ENCODE peak calls at places on chromosome 11, in five cellular contexts. P is psoas muscle; K is coronary artery; F is activated CD8-positive, alpha-beta memory T cell treated with anti-CD3 and anti-CD28 coated beads for 1 hour; G is MM.1S. B is an unnamed sample.

GRCh38 chr11:1077417-1078119 is 2.9 kb downstream of the MUC2 start:
- DNase-seq in P (peak; percentile 30), K (no peak), F (no peak), G (no peak), B (peak; percentile 9)

GRCh38 chr11:18332302-18332701 is 9.9 kb downstream of the GTF2H1 start:
- DNase-seq in P (no peak), K (no peak), F (no peak), G (peak; percentile 65), B (no peak)

GRCh38 chr11:121611242-121611641 is 158.5 kb upstream of the SORL1-AS1 start:
- DNase-seq in P (no peak), K (no peak), F (no peak), G (no peak), B (no peak)

GRCh38 chr11:14317659-14318325 is 41.2 kb downstream of the RRAS2 start:
- DNase-seq in P (no peak), K (no peak), F (no peak), G (no peak), B (no peak)

GRCh38 chr11:44955019-44955738 is 4.5 kb upstream of the TP53I11 start:
- DNase-seq in P (peak; percentile 77), K (no peak), F (no peak), G (no peak), B (peak; percentile 89)

GRCh38 chr11:15864021-15864805 is 492.1 kb downstream of the SOX6 start:
- DNase-seq in P (no peak), K (peak; percentile 56), F (no peak), G (no peak), B (no peak)

GRCh38 chr11:69804769-69805508 is 14.3 kb downstream of the FGF3 start:
- DNase-seq in P (no peak), K (no peak), F (no peak), G (no peak), B (no peak)

GRCh38 chr11:115963170-115963569 is 459.0 kb upstream of the CADM1 start:
- DNase-seq in P (no peak), K (no peak), F (no peak), G (no peak), B (no peak)

GRCh38 chr11:34052608-34053160 is 1.2 kb downstream of the CAPRIN1 start:
- DNase-seq in P (peak; percentile 64), K (no peak), F (no peak), G (peak; percentile 16), B (no peak)

GRCh38 chr11:94909371-94909820 is 64.0 kb downstream of the CWC15 start:
- DNase-seq in P (no peak), K (no peak), F (no peak), G (no peak), B (no peak)

GRCh38 chr11:85950317-85951048 is 95.3 kb downstream of the CCDC83 start:
- DNase-seq in P (no peak), K (no peak), F (no peak), G (no peak), B (no peak)

GRCh38 chr11:73151371-73151870 is 9.3 kb upstream of the FCHSD2 start:
- DNase-seq in P (no peak), K (no peak), F (no peak), G (no peak), B (no peak)

GRCh38 chr11:44711113-44711512 is 15.6 kb upstream of the TSPAN18 start:
- DNase-seq in P (no peak), K (no peak), F (no peak), G (no peak), B (no peak)

GRCh38 chr11:12704049-12704448 is 29.8 kb downstream of the TEAD1 start:
- DNase-seq in P (no peak), K (no peak), F (no peak), G (no peak), B (no peak)

GRCh38 chr11:95790933-95791247 is 592 bp downstream of the CEP57 start:
- DNase-seq in P (no peak), K (peak; percentile 85), F (no peak), G (peak; percentile 81), B (peak; percentile 79)

GRCh38 chr11:130202009-130202817 is 42.6 kb downstream of the ST14 start:
- DNase-seq in P (no peak), K (no peak), F (no peak), G (no peak), B (no peak)

GRCh38 chr11:72643547-72643946 is 30.7 kb downstream of the PDE2A start:
- DNase-seq in P (no peak), K (peak; percentile 83), F (no peak), G (no peak), B (no peak)

GRCh38 chr11:128544625-128545024 is 42.7 kb downstream of the ETS1 start:
- DNase-seq in P (no peak), K (no peak), F (no peak), G (no peak), B (no peak)

GRCh38 chr11:81030186-81030585 is 1589.4 kb upstream of the TENM4 start:
- DNase-seq in P (no peak), K (no peak), F (no peak), G (no peak), B (no peak)

GRCh38 chr11:69351460-69351859 is 57.5 kb downstream of the MYEOV start:
- DNase-seq in P (no peak), K (no peak), F (no peak), G (no peak), B (no peak)

GRCh38 chr11:45266693-45267451 is 19.3 kb downstream of the SYT13 start:
- DNase-seq in P (no peak), K (no peak), F (no peak), G (no peak), B (no peak)

GRCh38 chr11:47946682-47947575 is 33.4 kb upstream of the PTPRJ start:
- DNase-seq in P (peak; percentile 86), K (peak; percentile 85), F (no peak), G (no peak), B (peak; percentile 89)

GRCh38 chr11:29173660-29174062 is 843.2 kb downstream of the KCNA4 start:
- DNase-seq in P (no peak), K (no peak), F (no peak), G (no peak), B (no peak)

GRCh38 chr11:76980196-76980595 is 54.0 kb upstream of the B3GNT6 start:
- DNase-seq in P (no peak), K (no peak), F (no peak), G (no peak), B (no peak)

GRCh38 chr11:6911946-6912345 is 8.9 kb upstream of the OR2D3 start:
- DNase-seq in P (no peak), K (no peak), F (no peak), G (no peak), B (no peak)

GRCh38 chr11:66869471-66869870 is 12.6 kb downstream of the LRFN4 start:
- DNase-seq in P (no peak), K (no peak), F (no peak), G (peak; percentile 27), B (no peak)

GRCh38 chr11:68008381-68009337 is 1.5 kb upstream of the ALDH3B1 start:
- DNase-seq in P (no peak), K (no peak), F (no peak), G (peak; percentile 94), B (no peak)

GRCh38 chr11:42410251-42410956 is 901.4 kb upstream of the API5 start:
- DNase-seq in P (no peak), K (no peak), F (no peak), G (no peak), B (no peak)

GRCh38 chr11:130407978-130408377 is 20.4 kb downstream of the ADAMTS8 start:
- DNase-seq in P (peak; percentile 52), K (no peak), F (no peak), G (no peak), B (no peak)

GRCh38 chr11:22795914-22796313 is 33.7 kb downstream of the SVIP start:
- DNase-seq in P (no peak), K (no peak), F (no peak), G (no peak), B (no peak)

GRCh38 chr11:76769071-76769560 is 14.0 kb upstream of the TSKU start:
- DNase-seq in P (no peak), K (no peak), F (no peak), G (no peak), B (no peak)

GRCh38 chr11:96222102-96222501 is 120.9 kb downstream of the MAML2 start:
- DNase-seq in P (no peak), K (no peak), F (no peak), G (no peak), B (no peak)

GRCh38 chr11:118194835-118195627 is 18.6 kb upstream of the SCN2B start:
- DNase-seq in P (peak; percentile 91), K (peak; percentile 73), F (no peak), G (no peak), B (peak; percentile 90)

GRCh38 chr11:81596709-81597108 is 1137.0 kb downstream of the FAM181B start:
- DNase-seq in P (no peak), K (no peak), F (no peak), G (no peak), B (no peak)

GRCh38 chr11:2793781-2794418 is 91.7 kb downstream of the CDKN1C start:
- DNase-seq in P (peak; percentile 18), K (peak; percentile 55), F (no peak), G (no peak), B (peak; percentile 74)

GRCh38 chr11:35064114-35064800 is 74.7 kb upstream of the CD44 start:
- DNase-seq in P (no peak), K (no peak), F (no peak), G (no peak), B (no peak)